ENCODE peak calls at places on chromosome 17, in ten cellular contexts. One of them, this sample, is unnamed.

GRCh38 chr17:67515490-67516088 is 138.5 kb downstream of the PITPNC1 start:
- DNase-seq in CD8-positive, alpha-beta T cell: no peak
- DNase-seq in mammary epithelial cell: no peak
- DNase-seq in head of caudate nucleus: no peak
- DNase-seq in left ventricle myocardium superior: no peak
- DNase-seq in astrocyte of the spinal cord: no peak
- DNase-seq in GM03348: no peak
- DNase-seq in left cardiac atrium: no peak
- DNase-seq in heart right ventricle: no peak
- DNase-seq in MV-4-11: no peak
- DNase-seq in this sample: no peak

GRCh38 chr17:7109461-7110322 is 4.9 kb downstream of the ASGR2 start:
- DNase-seq in GM03348: no peak
- DNase-seq in left ventricle myocardium superior: no peak
- DNase-seq in MV-4-11: no peak
- DNase-seq in heart right ventricle: no peak
- DNase-seq in head of caudate nucleus: no peak
- DNase-seq in mammary epithelial cell: no peak
- DNase-seq in CD8-positive, alpha-beta T cell: no peak
- DNase-seq in astrocyte of the spinal cord: no peak
- DNase-seq in left cardiac atrium: no peak
- DNase-seq in this sample: no peak

GRCh38 chr17:40612510-40613244 is 34.9 kb downstream of the SMARCE1 start:
- DNase-seq in GM03348: no peak
- DNase-seq in MV-4-11: no peak
- DNase-seq in head of caudate nucleus: peak
- DNase-seq in left ventricle myocardium superior: no peak
- DNase-seq in astrocyte of the spinal cord: no peak
- DNase-seq in left cardiac atrium: no peak
- DNase-seq in heart right ventricle: no peak
- DNase-seq in CD8-positive, alpha-beta T cell: peak
- DNase-seq in mammary epithelial cell: peak
- DNase-seq in this sample: no peak

GRCh38 chr17:76204277-76204676 is 36.0 kb downstream of the RNF157 start:
- DNase-seq in mammary epithelial cell: peak
- DNase-seq in astrocyte of the spinal cord: peak
- DNase-seq in MV-4-11: peak
- DNase-seq in heart right ventricle: no peak
- DNase-seq in GM03348: peak
- DNase-seq in left ventricle myocardium superior: no peak
- DNase-seq in CD8-positive, alpha-beta T cell: no peak
- DNase-seq in left cardiac atrium: no peak
- DNase-seq in head of caudate nucleus: no peak
- DNase-seq in this sample: no peak

GRCh38 chr17:70677783-70678647 is 508.7 kb downstream of the KCNJ2 start:
- DNase-seq in CD8-positive, alpha-beta T cell: no peak
- DNase-seq in heart right ventricle: no peak
- DNase-seq in left ventricle myocardium superior: no peak
- DNase-seq in mammary epithelial cell: no peak
- DNase-seq in GM03348: no peak
- DNase-seq in head of caudate nucleus: no peak
- DNase-seq in MV-4-11: peak
- DNase-seq in left cardiac atrium: no peak
- DNase-seq in astrocyte of the spinal cord: peak
- DNase-seq in this sample: no peak

GRCh38 chr17:41835800-41836549 is at the start of gene NT5C3B:
- DNase-seq in GM03348: peak
- DNase-seq in MV-4-11: no peak
- DNase-seq in heart right ventricle: peak
- DNase-seq in astrocyte of the spinal cord: peak
- DNase-seq in mammary epithelial cell: peak
- DNase-seq in left ventricle myocardium superior: peak
- DNase-seq in CD8-positive, alpha-beta T cell: peak
- DNase-seq in left cardiac atrium: peak
- DNase-seq in head of caudate nucleus: no peak
- DNase-seq in this sample: peak

GRCh38 chr17:61903251-61903650 is 24.5 kb downstream of the INTS2 start:
- DNase-seq in head of caudate nucleus: no peak
- DNase-seq in MV-4-11: no peak
- DNase-seq in left ventricle myocardium superior: no peak
- DNase-seq in CD8-positive, alpha-beta T cell: no peak
- DNase-seq in astrocyte of the spinal cord: no peak
- DNase-seq in left cardiac atrium: no peak
- DNase-seq in GM03348: no peak
- DNase-seq in heart right ventricle: no peak
- DNase-seq in mammary epithelial cell: no peak
- DNase-seq in this sample: no peak

GRCh38 chr17:55588446-55588845 is 77.2 kb upstream of the SMIM36 start:
- DNase-seq in left cardiac atrium: no peak
- DNase-seq in astrocyte of the spinal cord: no peak
- DNase-seq in heart right ventricle: no peak
- DNase-seq in left ventricle myocardium superior: no peak
- DNase-seq in GM03348: no peak
- DNase-seq in CD8-positive, alpha-beta T cell: no peak
- DNase-seq in mammary epithelial cell: no peak
- DNase-seq in head of caudate nucleus: no peak
- DNase-seq in MV-4-11: no peak
- DNase-seq in this sample: no peak

GRCh38 chr17:8119575-8120519 is 1.5 kb upstream of the ALOXE3 start:
- DNase-seq in MV-4-11: peak
- DNase-seq in head of caudate nucleus: peak
- DNase-seq in GM03348: peak
- DNase-seq in mammary epithelial cell: peak
- DNase-seq in CD8-positive, alpha-beta T cell: peak
- DNase-seq in left cardiac atrium: peak
- DNase-seq in left ventricle myocardium superior: peak
- DNase-seq in heart right ventricle: peak
- DNase-seq in astrocyte of the spinal cord: peak
- DNase-seq in this sample: peak

GRCh38 chr17:55785181-55785580 is 34.3 kb downstream of the PCTP start:
- DNase-seq in mammary epithelial cell: no peak
- DNase-seq in MV-4-11: no peak
- DNase-seq in head of caudate nucleus: no peak
- DNase-seq in CD8-positive, alpha-beta T cell: no peak
- DNase-seq in left ventricle myocardium superior: no peak
- DNase-seq in GM03348: no peak
- DNase-seq in astrocyte of the spinal cord: no peak
- DNase-seq in heart right ventricle: no peak
- DNase-seq in left cardiac atrium: no peak
- DNase-seq in this sample: no peak

GRCh38 chr17:44917456-44917855 is 2.2 kb upstream of the GFAP start:
- DNase-seq in astrocyte of the spinal cord: no peak
- DNase-seq in MV-4-11: no peak
- DNase-seq in CD8-positive, alpha-beta T cell: no peak
- DNase-seq in heart right ventricle: peak
- DNase-seq in left ventricle myocardium superior: no peak
- DNase-seq in left cardiac atrium: no peak
- DNase-seq in head of caudate nucleus: peak
- DNase-seq in GM03348: no peak
- DNase-seq in mammary epithelial cell: no peak
- DNase-seq in this sample: no peak

GRCh38 chr17:22692066-22692800 is 999.9 kb downstream of the KCNJ18 start:
- DNase-seq in head of caudate nucleus: no peak
- DNase-seq in astrocyte of the spinal cord: no peak
- DNase-seq in heart right ventricle: no peak
- DNase-seq in CD8-positive, alpha-beta T cell: no peak
- DNase-seq in left ventricle myocardium superior: no peak
- DNase-seq in mammary epithelial cell: no peak
- DNase-seq in MV-4-11: no peak
- DNase-seq in GM03348: no peak
- DNase-seq in left cardiac atrium: no peak
- DNase-seq in this sample: no peak

GRCh38 chr17:41417576-41418015 is 6.8 kb downstream of the KRT37 start:
- DNase-seq in mammary epithelial cell: peak
- DNase-seq in heart right ventricle: no peak
- DNase-seq in head of caudate nucleus: no peak
- DNase-seq in left ventricle myocardium superior: no peak
- DNase-seq in astrocyte of the spinal cord: no peak
- DNase-seq in MV-4-11: no peak
- DNase-seq in CD8-positive, alpha-beta T cell: no peak
- DNase-seq in left cardiac atrium: no peak
- DNase-seq in GM03348: no peak
- DNase-seq in this sample: no peak

GRCh38 chr17:55664287-55664686 is 58.4 kb downstream of the TMEM100 start:
- DNase-seq in mammary epithelial cell: no peak
- DNase-seq in MV-4-11: peak
- DNase-seq in CD8-positive, alpha-beta T cell: no peak
- DNase-seq in astrocyte of the spinal cord: no peak
- DNase-seq in heart right ventricle: no peak
- DNase-seq in left cardiac atrium: no peak
- DNase-seq in head of caudate nucleus: no peak
- DNase-seq in GM03348: no peak
- DNase-seq in left ventricle myocardium superior: no peak
- DNase-seq in this sample: no peak

GRCh38 chr17:81391964-81392908 is 3.0 kb upstream of the BAHCC1 start:
- DNase-seq in left cardiac atrium: no peak
- DNase-seq in heart right ventricle: peak
- DNase-seq in left ventricle myocardium superior: peak
- DNase-seq in astrocyte of the spinal cord: peak
- DNase-seq in mammary epithelial cell: no peak
- DNase-seq in CD8-positive, alpha-beta T cell: no peak
- DNase-seq in GM03348: peak
- DNase-seq in MV-4-11: no peak
- DNase-seq in head of caudate nucleus: no peak
- DNase-seq in this sample: no peak

This sample was measured in DND-41.